ENCODE peak calls at places on chromosome 9, in seven cellular contexts. T is GM23338, J is K562, A is HCT116, N is endothelial cell of umbilical vein, M is HepG2, F is H1. V is an unnamed sample.
A peak's percentile ranks its signal among the peaks of the same experiment; 100 is the strongest.

GRCh38 chr9:462611-463010 is 247.9 kb downstream of the DOCK8 start:
- DNase-seq in J (no peak), T (no peak), N (no peak), F (no peak), M (no peak), A (no peak), V (no peak)

GRCh38 chr9:70954126-70954525 is 167.3 kb downstream of the TRPM3 start:
- DNase-seq in M (no peak), N (peak; percentile 6), A (peak; percentile 2), T (peak; percentile 73), F (no peak), J (no peak), V (no peak)

GRCh38 chr9:12554636-12555035 is 138.5 kb upstream of the TYRP1 start:
- DNase-seq in F (no peak), A (no peak), T (peak; percentile 56), N (peak; percentile 32), J (no peak), M (peak; percentile 5), V (no peak)

GRCh38 chr9:90925581-90926257 is 124.1 kb downstream of the SYK start:
- DNase-seq in T (no peak), M (no peak), F (no peak), A (no peak), N (peak; percentile 20), J (no peak), V (no peak)

GRCh38 chr9:114299286-114300152 is 23.4 kb upstream of the ORM1 start:
- DNase-seq in J (no peak), N (no peak), T (no peak), M (no peak), F (no peak), A (no peak), V (no peak)

GRCh38 chr9:109329274-109330258 is 8.7 kb upstream of the EPB41L4B start:
- DNase-seq in A (no peak), J (no peak), T (peak; percentile 38), N (no peak), M (peak; percentile 27), F (no peak), V (no peak)

GRCh38 chr9:100099722-100100042 is 639 bp downstream of the INVS start:
- DNase-seq in N (no peak), J (peak; percentile 41), F (no peak), T (peak; percentile 49), M (peak; percentile 35), A (peak; percentile 12), V (no peak)

GRCh38 chr9:99905833-99906402 is 536 bp upstream of the STX17 start:
- DNase-seq in T (no peak), A (no peak), J (peak; percentile 11), N (no peak), M (no peak), F (no peak), V (no peak)

GRCh38 chr9:89277454-89277853 is 33.5 kb upstream of the CKS2 start:
- DNase-seq in F (no peak), N (no peak), A (no peak), J (no peak), T (no peak), M (no peak), V (no peak)

GRCh38 chr9:89284076-89284475 is 26.9 kb upstream of the CKS2 start:
- DNase-seq in M (no peak), T (no peak), N (no peak), J (no peak), F (no peak), A (no peak), V (no peak)

GRCh38 chr9:89278997-89279739 is 31.8 kb upstream of the CKS2 start:
- DNase-seq in A (peak; percentile 36), N (peak; percentile 55), J (peak; percentile 33), T (peak; percentile 85), M (peak; percentile 45), F (no peak), V (peak; percentile 53)

GRCh38 chr9:89278551-89278950 is 32.4 kb upstream of the CKS2 start:
- DNase-seq in M (no peak), J (no peak), F (no peak), N (no peak), T (no peak), A (no peak), V (no peak)

DNA sequence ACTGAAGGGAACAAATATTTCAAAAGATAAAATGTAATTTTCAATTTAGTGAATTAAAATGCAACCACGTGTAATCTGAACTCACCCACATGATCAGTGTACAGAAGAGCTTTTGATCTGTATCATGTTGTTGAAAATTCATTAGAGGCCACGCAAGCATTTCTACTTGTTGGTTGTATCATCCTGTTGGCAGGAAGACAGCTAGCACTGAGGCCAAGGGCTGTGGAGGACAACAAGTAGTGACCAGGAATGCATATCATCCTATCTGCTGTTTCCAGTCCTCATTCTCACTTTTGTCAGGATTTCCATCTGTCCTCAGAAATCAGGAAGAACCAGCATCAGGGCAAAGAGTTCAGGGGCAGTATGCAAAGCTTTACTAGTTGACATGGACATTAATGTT is 29.9 kb upstream of the CKS2 start:
- DNase-seq in T (no peak), N (no peak), J (no peak), M (no peak), A (no peak), F (no peak), V (no peak)
- TF ChIP-seq POLR2AphosphoS5 in T (no peak), N (no peak), J (no peak), M (no peak), A (no peak), F (no peak), V (no peak)

DNA sequence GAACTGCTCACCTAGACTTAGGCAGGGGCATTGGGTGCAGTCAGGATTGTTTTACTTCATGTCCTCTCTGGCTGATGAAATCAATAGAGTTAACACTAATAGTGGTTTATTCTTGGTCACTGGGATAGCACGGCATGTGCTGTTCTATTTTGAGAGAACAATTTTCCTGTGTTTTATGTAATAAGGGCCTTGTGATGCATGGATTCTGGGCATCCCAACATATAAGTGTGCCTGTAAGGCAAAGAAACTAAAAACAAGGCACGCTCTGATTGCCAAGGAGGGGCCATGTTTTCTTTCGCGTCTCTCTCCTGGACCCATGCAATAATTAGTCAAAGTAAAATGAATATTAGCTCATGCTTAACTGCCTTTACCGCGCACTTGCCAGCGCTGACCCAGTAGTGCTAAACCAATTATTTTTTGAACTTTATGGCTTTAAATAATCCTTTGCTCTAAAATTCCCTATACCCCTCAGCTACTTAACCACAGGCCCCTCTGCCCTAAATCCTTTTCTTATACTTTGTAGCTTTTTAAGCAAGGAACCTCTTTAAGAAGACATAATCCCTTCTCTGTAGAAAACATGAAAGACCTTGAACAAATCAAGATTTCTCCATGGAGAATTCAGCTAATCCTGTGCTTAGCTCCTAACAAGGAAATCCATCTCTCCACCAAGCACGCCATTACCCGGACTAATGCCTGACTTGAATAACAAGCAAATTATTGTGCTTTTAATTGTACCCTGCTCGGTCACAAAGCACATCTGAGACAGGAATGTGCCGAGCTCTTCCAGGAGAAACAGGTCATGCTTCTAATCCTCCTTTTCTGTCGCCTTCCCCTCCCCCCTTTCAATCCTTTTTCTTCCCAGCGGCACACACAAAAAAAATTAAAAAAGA is 141.0 kb downstream of the PSAT1 start:
- DNase-seq in M (no peak), N (no peak), T (peak; percentile 47), F (no peak), J (no peak), A (no peak), V (no peak)
- TF ChIP-seq EZH2 in M (no peak), N (no peak), T (no peak), F (no peak), J (no peak), A (no peak), V (no peak)

GRCh38 chr9:136086213-136086881 is 8.7 kb downstream of the NACC2 start:
- DNase-seq in F (no peak), N (no peak), M (no peak), A (no peak), J (no peak), T (no peak), V (no peak)

GRCh38 chr9:136087741-136088480 is 7.2 kb downstream of the NACC2 start:
- DNase-seq in F (no peak), J (no peak), A (no peak), M (no peak), N (no peak), T (no peak), V (no peak)

GRCh38 chr9:136084191-136084944 is 10.7 kb downstream of the NACC2 start:
- DNase-seq in N (no peak), T (no peak), F (no peak), J (no peak), A (no peak), M (no peak), V (no peak)

GRCh38 chr9:136086951-136087740 is 7.9 kb downstream of the NACC2 start:
- DNase-seq in M (no peak), T (no peak), J (no peak), F (no peak), N (no peak), A (no peak), V (no peak)

DNA sequence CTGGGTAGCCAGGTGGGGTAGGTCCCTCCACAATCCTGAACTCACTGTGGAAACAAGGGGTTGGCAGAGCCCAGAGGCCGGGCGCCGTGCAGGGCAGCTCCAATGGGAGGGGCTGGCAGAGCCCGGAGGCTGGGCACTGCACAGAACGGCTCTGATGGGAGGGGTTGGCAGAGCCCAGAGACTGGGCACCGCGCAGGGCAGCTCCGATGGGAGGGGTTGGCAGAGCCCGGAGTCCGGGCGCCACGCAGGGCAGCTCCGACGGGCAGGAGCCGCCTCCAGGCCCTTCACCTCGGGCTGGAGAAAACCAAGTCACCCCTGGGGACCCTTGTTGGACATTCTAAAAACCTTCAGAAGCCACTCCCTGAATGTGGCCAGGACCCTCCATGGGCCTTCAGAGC is 9.3 kb downstream of the NACC2 start:
- DNase-seq in F (no peak), A (no peak), J (no peak), T (no peak), N (no peak), M (no peak), V (no peak)
- TF ChIP-seq POLR2AphosphoS5 in F (no peak), A (no peak), J (no peak), T (no peak), N (no peak), M (no peak), V (no peak)

GRCh38 chr9:86962692-86963091 is 15.4 kb upstream of the GAS1 start:
- DNase-seq in A (no peak), N (no peak), J (no peak), F (no peak), M (no peak), T (no peak), V (no peak)
- TF ChIP-seq EZH2 in A (no peak), N (no peak), J (no peak), F (no peak), M (no peak), T (no peak), V (no peak)

V was measured in SK-N-MC.